ENCODE peak calls at places on chromosome 10, in four cellular contexts. F, J, W and M are unnamed samples.

GRCh38 chr10:61163403-61163802 is 219.4 kb upstream of the RHOBTB1 start:
- DNase-seq in F (no peak), J (no peak), W (no peak), M (peak; percentile 65)

GRCh38 chr10:118290471-118290995 is 51.6 kb downstream of the FAM204A start:
- DNase-seq in F (no peak), J (no peak), W (no peak), M (no peak)

GRCh38 chr10:50635286-50635685 is 11.5 kb upstream of the SGMS1 start:
- DNase-seq in F (no peak), J (no peak), W (no peak), M (no peak)

GRCh38 chr10:31745612-31746376 is 182.8 kb downstream of the ARHGAP12 start:
- DNase-seq in F (no peak), J (no peak), W (peak; percentile 81), M (peak; percentile 53)

GRCh38 chr10:110618206-110618605 is 25.9 kb upstream of the RBM20 start:
- DNase-seq in F (no peak), J (no peak), W (no peak), M (no peak)

GRCh38 chr10:89073719-89074118 is 83.1 kb downstream of the FAS start:
- DNase-seq in F (no peak), J (no peak), W (no peak), M (no peak)

GRCh38 chr10:24207781-24208611 is 942 bp upstream of the KIAA1217 start:
- DNase-seq in F (peak; percentile 73), J (peak; percentile 68), W (no peak), M (peak; percentile 89)

GRCh38 chr10:133098426-133099124 is 10.9 kb downstream of the ADGRA1 start:
- DNase-seq in F (no peak), J (no peak), W (no peak), M (no peak)

GRCh38 chr10:118753331-118753730 is 1.4 kb downstream of the CACUL1 start:
- DNase-seq in F (no peak), J (no peak), W (no peak), M (peak; percentile 53)

GRCh38 chr10:100562008-100562672 is 26.4 kb downstream of the HIF1AN start:
- DNase-seq in F (peak; percentile 17), J (peak; percentile 78), W (peak; percentile 30), M (no peak)

GRCh38 chr10:122706467-122706866 is 6.8 kb upstream of the C10orf120 start:
- DNase-seq in F (no peak), J (no peak), W (no peak), M (no peak)

GRCh38 chr10:122701652-122702051 is 2.0 kb upstream of the C10orf120 start:
- DNase-seq in F (no peak), J (no peak), W (no peak), M (no peak)

GRCh38 chr10:122702271-122702670 is 2.6 kb upstream of the C10orf120 start:
- DNase-seq in F (no peak), J (no peak), W (no peak), M (no peak)

GRCh38 chr10:122706947-122707346 is 7.3 kb upstream of the C10orf120 start:
- DNase-seq in F (peak; percentile 69), J (no peak), W (no peak), M (no peak)

DNA sequence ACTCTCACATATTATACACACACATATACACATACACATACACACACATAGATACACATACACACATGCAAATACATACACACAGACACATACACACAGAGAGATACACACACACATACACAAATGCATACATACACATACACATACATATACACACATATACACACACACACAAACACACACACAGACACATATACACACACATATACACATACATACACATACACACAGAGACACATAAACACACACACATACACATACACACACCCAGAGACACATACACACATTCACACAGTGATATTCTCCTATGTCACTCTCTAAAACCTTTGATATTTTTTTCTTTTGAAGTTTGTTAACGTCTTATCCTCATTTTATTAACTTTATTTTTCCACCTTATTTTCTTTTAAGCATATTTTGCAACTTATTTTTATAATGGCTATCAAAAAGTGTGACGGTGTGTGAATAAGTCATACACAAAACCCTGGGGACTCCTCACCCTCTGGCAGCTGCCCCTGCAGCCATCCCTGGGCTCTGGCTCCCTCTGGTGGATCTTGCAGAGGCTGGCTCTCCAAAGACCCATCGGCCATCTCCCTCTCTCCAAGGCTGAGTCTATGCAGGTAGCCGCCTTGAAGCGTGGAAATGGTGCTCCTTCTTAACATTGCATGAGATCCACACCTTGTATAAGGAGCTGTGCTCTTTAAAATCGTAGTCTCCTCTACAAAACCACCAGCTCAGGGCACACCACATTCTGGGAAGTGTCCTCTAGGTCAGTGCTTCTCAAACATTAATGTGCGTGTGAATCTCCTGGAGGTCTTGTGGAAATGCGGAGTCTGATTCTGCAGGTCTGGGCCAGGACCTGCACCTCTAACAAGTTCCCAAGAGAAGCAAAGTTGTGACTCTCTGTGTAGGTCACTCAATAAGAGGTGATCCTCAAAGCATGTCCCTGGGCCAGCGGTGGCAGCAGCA is 4.1 kb upstream of the C10orf120 start:
- DNase-seq in F (peak; percentile 71), J (peak; percentile 67), W (peak; percentile 41), M (no peak)
- TF ChIP-seq CTCF in F (peak; percentile 86), J (peak; percentile 82), W (peak; percentile 98), M (peak; percentile 77)

GRCh38 chr10:17237163-17237562 is 9.1 kb downstream of the VIM start:
- DNase-seq in F (no peak), J (no peak), W (no peak), M (no peak)

GRCh38 chr10:17233534-17233933 is 5.5 kb downstream of the VIM start:
- DNase-seq in F (no peak), J (no peak), W (no peak), M (no peak)

GRCh38 chr10:17234541-17234940 is 6.5 kb downstream of the VIM start:
- DNase-seq in F (no peak), J (no peak), W (no peak), M (no peak)

GRCh38 chr10:17236468-17236886 is 8.4 kb downstream of the VIM start:
- DNase-seq in F (no peak), J (no peak), W (no peak), M (no peak)

GRCh38 chr10:17235136-17235535 is 7.1 kb downstream of the VIM start:
- DNase-seq in F (no peak), J (no peak), W (no peak), M (no peak)
- TF ChIP-seq CTCF in F (no peak), J (no peak), W (peak; percentile 48), M (no peak)

GRCh38 chr10:13189946-13190345 is 28.6 kb downstream of the MCM10 start:
- DNase-seq in F (no peak), J (no peak), W (no peak), M (no peak)
- TF ChIP-seq CTCF in F (no peak), J (no peak), W (no peak), M (no peak)

GRCh38 chr10:17801507-17801906 is 7.6 kb upstream of the MRC1 start:
- DNase-seq in F (no peak), J (no peak), W (no peak), M (no peak)
- TF ChIP-seq CTCF in F (no peak), J (no peak), W (no peak), M (peak; percentile 33)

GRCh38 chr10:16909271-16909767 is 92.1 kb upstream of the RSU1 start:
- DNase-seq in F (no peak), J (no peak), W (no peak), M (no peak)
- TF ChIP-seq CTCF in F (no peak), J (no peak), W (no peak), M (no peak)

GRCh38 chr10:114077815-114078219 is 34.2 kb downstream of the ADRB1 start:
- DNase-seq in F (no peak), J (no peak), W (no peak), M (no peak)
- TF ChIP-seq CTCF in F (no peak), J (no peak), W (peak; percentile 21), M (no peak)